ENCODE peak calls at places on chromosome 9, in five cellular contexts. Z, R, I, O and Q are unnamed samples.

GRCh38 chr9:109455861-109456260 is 42.2 kb downstream of the PTPN3 start:
- DNase-seq in Z (no peak), R (no peak), I (no peak), O (no peak), Q (no peak)

GRCh38 chr9:121743441-121744001 is 92.1 kb downstream of the DAB2IP start:
- DNase-seq in Z (no peak), R (no peak), I (no peak), O (peak; percentile 100), Q (no peak)

GRCh38 chr9:137317979-137318511 is 16.0 kb upstream of the NRARP start:
- DNase-seq in Z (peak; percentile 31), R (no peak), I (no peak), O (peak; percentile 14), Q (no peak)

GRCh38 chr9:108813951-108814601 is 41.7 kb downstream of the ACTL7B start:
- DNase-seq in Z (no peak), R (no peak), I (no peak), O (peak; percentile 73), Q (no peak)

GRCh38 chr9:124733964-124734740 is 37.0 kb downstream of the NR6A1 start:
- DNase-seq in Z (no peak), R (no peak), I (no peak), O (no peak), Q (no peak)

GRCh38 chr9:34502471-34503335 is 20.1 kb downstream of the ENHO start:
- DNase-seq in Z (no peak), R (no peak), I (no peak), O (no peak), Q (no peak)

GRCh38 chr9:91741529-91741928 is 208.5 kb downstream of the ROR2 start:
- DNase-seq in Z (no peak), R (no peak), I (no peak), O (peak; percentile 48), Q (no peak)

GRCh38 chr9:87007711-87008360 is 60.5 kb upstream of the GAS1 start:
- DNase-seq in Z (no peak), R (no peak), I (no peak), O (no peak), Q (no peak)

GRCh38 chr9:72363226-72363625 is 1.8 kb downstream of the ZFAND5 start:
- DNase-seq in Z (no peak), R (no peak), I (no peak), O (no peak), Q (no peak)

GRCh38 chr9:22117511-22118388 is 108.6 kb upstream of the CDKN2B start:
- DNase-seq in Z (no peak), R (no peak), I (no peak), O (no peak), Q (no peak)

GRCh38 chr9:893843-894420 is 52.4 kb downstream of the DMRT1 start:
- DNase-seq in Z (peak; percentile 84), R (no peak), I (peak; percentile 13), O (peak; percentile 48), Q (peak; percentile 2)

GRCh38 chr9:130034570-130034969 is 8.4 kb downstream of the FNBP1 start:
- DNase-seq in Z (no peak), R (no peak), I (no peak), O (peak; percentile 29), Q (no peak)

GRCh38 chr9:121568101-121568460 is 68.4 kb upstream of the GGTA1 start:
- DNase-seq in Z (no peak), R (no peak), I (no peak), O (no peak), Q (no peak)

GRCh38 chr9:136023401-136024225 is 62.4 kb upstream of the UBAC1 start:
- DNase-seq in Z (no peak), R (no peak), I (no peak), O (no peak), Q (no peak)

GRCh38 chr9:118104385-118104784 is 400.2 kb downstream of the TLR4 start:
- DNase-seq in Z (no peak), R (no peak), I (no peak), O (no peak), Q (no peak)

GRCh38 chr9:116951588-116952433 is 264.7 kb downstream of the TRIM32 start:
- DNase-seq in Z (peak; percentile 42), R (no peak), I (no peak), O (peak; percentile 67), Q (no peak)

GRCh38 chr9:32725066-32725860 is 58.1 kb upstream of the TMEM215 start:
- DNase-seq in Z (no peak), R (no peak), I (no peak), O (no peak), Q (no peak)

GRCh38 chr9:29332789-29333188 is 1759.5 kb upstream of the C9orf72 start:
- DNase-seq in Z (no peak), R (no peak), I (no peak), O (no peak), Q (no peak)

GRCh38 chr9:109520475-109521132 is 22.5 kb upstream of the PTPN3 start:
- DNase-seq in Z (peak; percentile 79), R (no peak), I (no peak), O (peak; percentile 77), Q (no peak)

GRCh38 chr9:34989946-34990635 is 546 bp downstream of the DNAJB5 start:
- DNase-seq in Z (no peak), R (no peak), I (no peak), O (peak; percentile 21), Q (no peak)

GRCh38 chr9:77935974-77936373 is 95.6 kb downstream of the GNAQ start:
- DNase-seq in Z (no peak), R (no peak), I (no peak), O (no peak), Q (no peak)

GRCh38 chr9:96441798-96442445 is 8.0 kb upstream of the HABP4 start:
- DNase-seq in Z (peak; percentile 58), R (no peak), I (no peak), O (no peak), Q (no peak)

GRCh38 chr9:19967567-19968459 is 179.0 kb upstream of the SLC24A2 start:
- DNase-seq in Z (no peak), R (no peak), I (no peak), O (no peak), Q (no peak)

GRCh38 chr9:133771486-133772482 is 33.6 kb upstream of the SARDH start:
- DNase-seq in Z (no peak), R (no peak), I (no peak), O (no peak), Q (no peak)

GRCh38 chr9:131732636-131733340 is 7.1 kb downstream of the RAPGEF1 start:
- DNase-seq in Z (no peak), R (peak; percentile 44), I (no peak), O (no peak), Q (peak; percentile 28)

GRCh38 chr9:114156658-114157421 is 1.5 kb downstream of the COL27A1 start:
- DNase-seq in Z (no peak), R (no peak), I (no peak), O (peak; percentile 81), Q (no peak)

GRCh38 chr9:19533373-19533772 is 124.6 kb downstream of the ACER2 start:
- DNase-seq in Z (no peak), R (no peak), I (no peak), O (no peak), Q (no peak)

GRCh38 chr9:108631890-108632289 is 223.9 kb downstream of the ACTL7B start:
- DNase-seq in Z (no peak), R (no peak), I (no peak), O (no peak), Q (no peak)

GRCh38 chr9:111731916-111732315 is 62.8 kb downstream of the SHOC1 start:
- DNase-seq in Z (no peak), R (no peak), I (no peak), O (no peak), Q (no peak)

GRCh38 chr9:128881884-128882676 is at the start of the genes KYAT1 and LRRC8A:
- DNase-seq in Z (peak; percentile 97), R (peak; percentile 97), I (peak; percentile 83), O (peak; percentile 96), Q (peak; percentile 97)

GRCh38 chr9:82970359-82970758 is 92.6 kb downstream of the RASEF start:
- DNase-seq in Z (no peak), R (no peak), I (no peak), O (no peak), Q (no peak)

GRCh38 chr9:98905015-98905414 is 38.7 kb upstream of the COL15A1 start:
- DNase-seq in Z (no peak), R (no peak), I (no peak), O (no peak), Q (no peak)

GRCh38 chr9:137968235-137968634 is 90.7 kb downstream of the CACNA1B start:
- DNase-seq in Z (no peak), R (no peak), I (no peak), O (no peak), Q (no peak)

GRCh38 chr9:114911167-114911821 is 19.1 kb downstream of the TNFSF8 start:
- DNase-seq in Z (no peak), R (no peak), I (no peak), O (peak; percentile 62), Q (no peak)